ENCODE peak calls at places on chromosomes 13 and 19, in six cellular contexts. R is ureter, J is myocyte, G is aorta, E is GM04504, U is fibroblast of lung. L is an unnamed sample.
A peak's percentile ranks its signal among the peaks of the same experiment; 100 is the strongest.

GRCh38 chr13:74158028-74158427 is 23.8 kb upstream of the KLF12 start:
- DNase-seq in R (no peak), J (no peak), G (no peak), E (no peak), U (peak; percentile 8), L (no peak)

GRCh38 chr13:50584856-50585580 is 258.5 kb downstream of the DLEU7 start:
- DNase-seq in R (no peak), J (peak; percentile 55), G (no peak), E (no peak), U (no peak), L (no peak)

GRCh38 chr19:6065685-6066365 is 44.5 kb downstream of the RFX2 start:
- DNase-seq in R (no peak), J (peak; percentile 50), G (peak; percentile 73), E (no peak), U (peak; percentile 77), L (peak; percentile 35)

GRCh38 chr13:61795580-61795979 is 379.9 kb upstream of the PCDH20 start:
- DNase-seq in R (no peak), J (no peak), G (no peak), E (no peak), U (no peak), L (no peak)

GRCh38 chr13:80361883-80362327 is 21.0 kb upstream of the SPRY2 start:
- DNase-seq in R (no peak), J (peak; percentile 25), G (no peak), E (no peak), U (no peak), L (no peak)

GRCh38 chr19:57570707-57571106 is 8.0 kb downstream of the ZNF416 start:
- DNase-seq in R (no peak), J (no peak), G (no peak), E (no peak), U (no peak), L (no peak)

GRCh38 chr13:105087941-105088340 is 1447.5 kb downstream of the EFNB2 start:
- DNase-seq in R (no peak), J (no peak), G (no peak), E (no peak), U (no peak), L (no peak)

GRCh38 chr13:31930901-31931522 is 100.6 kb upstream of the FRY start:
- DNase-seq in R (no peak), J (no peak), G (no peak), E (no peak), U (peak; percentile 31), L (peak; percentile 13)

GRCh38 chr13:101231751-101232428 is 184.4 kb downstream of the NALCN start:
- DNase-seq in R (no peak), J (peak; percentile 44), G (no peak), E (peak; percentile 10), U (peak; percentile 47), L (peak; percentile 27)

GRCh38 chr13:20512042-20512683 is 13.5 kb downstream of the CRYL1 start:
- DNase-seq in R (no peak), J (no peak), G (no peak), E (no peak), U (no peak), L (no peak)

GRCh38 chr19:3319643-3320353 is 46.6 kb upstream of the NFIC start:
- DNase-seq in R (no peak), J (no peak), G (peak; percentile 28), E (no peak), U (peak; percentile 87), L (peak; percentile 63)

GRCh38 chr19:19594371-19594770 is 24.1 kb downstream of the PBX4 start:
- DNase-seq in R (no peak), J (no peak), G (no peak), E (no peak), U (no peak), L (no peak)

GRCh38 chr19:55179570-55180484 is at the start of gene SYT5:
- DNase-seq in R (no peak), J (peak; percentile 33), G (no peak), E (no peak), U (no peak), L (no peak)

GRCh38 chr19:42281175-42282035 is 12.4 kb downstream of the CIC start:
- DNase-seq in R (peak; percentile 84), J (peak; percentile 28), G (peak; percentile 82), E (no peak), U (peak; percentile 75), L (peak; percentile 68)

GRCh38 chr13:113318956-113319355 is 21.9 kb downstream of the LAMP1 start:
- DNase-seq in R (no peak), J (no peak), G (no peak), E (no peak), U (no peak), L (no peak)

GRCh38 chr13:47841131-47841530 is 159.9 kb downstream of the SUCLA2 start:
- DNase-seq in R (no peak), J (no peak), G (no peak), E (no peak), U (no peak), L (no peak)

GRCh38 chr13:33757713-33758112 is 60.2 kb upstream of the RFC3 start:
- DNase-seq in R (no peak), J (no peak), G (no peak), E (no peak), U (no peak), L (no peak)

GRCh38 chr13:42880241-42880640 is 98.9 kb downstream of the FAM216B start:
- DNase-seq in R (no peak), J (no peak), G (no peak), E (no peak), U (no peak), L (peak; percentile 86)

GRCh38 chr13:30002577-30002976 is 152.2 kb upstream of the UBL3 start:
- DNase-seq in R (no peak), J (no peak), G (no peak), E (peak; percentile 58), U (peak; percentile 93), L (peak; percentile 89)

GRCh38 chr19:14786421-14786851 is 8.1 kb upstream of the ADGRE2 start:
- DNase-seq in R (peak; percentile 41), J (peak; percentile 18), G (no peak), E (no peak), U (no peak), L (no peak)

GRCh38 chr19:6219147-6219525 is 60.6 kb downstream of the MLLT1 start:
- DNase-seq in R (no peak), J (no peak), G (no peak), E (no peak), U (no peak), L (no peak)

GRCh38 chr13:39036212-39036611 is 1.7 kb downstream of the PROSER1 start:
- DNase-seq in R (no peak), J (no peak), G (no peak), E (no peak), U (peak; percentile 36), L (peak; percentile 25)

GRCh38 chr13:38624822-38625221 is 62.1 kb upstream of the FREM2 start:
- DNase-seq in R (no peak), J (no peak), G (no peak), E (no peak), U (no peak), L (no peak)

GRCh38 chr19:9885077-9885552 is 50.0 kb downstream of the PIN1 start:
- DNase-seq in R (no peak), J (peak; percentile 89), G (peak; percentile 62), E (peak; percentile 18), U (peak; percentile 23), L (peak; percentile 65)

GRCh38 chr13:102771298-102772041 is 2.1 kb downstream of the TEX30 start:
- DNase-seq in R (no peak), J (no peak), G (no peak), E (no peak), U (no peak), L (no peak)

GRCh38 chr13:80337706-80338105 is 3.2 kb downstream of the SPRY2 start:
- DNase-seq in R (no peak), J (no peak), G (no peak), E (no peak), U (peak; percentile 33), L (peak; percentile 56)

GRCh38 chr19:1267441-1268391 is 1.4 kb upstream of the CIRBP start:
- DNase-seq in R (peak; percentile 50), J (no peak), G (peak; percentile 66), E (no peak), U (peak; percentile 58), L (no peak)

GRCh38 chr19:51644636-51645271 is 1.9 kb downstream of the SIGLEC14 start:
- DNase-seq in R (no peak), J (no peak), G (no peak), E (no peak), U (no peak), L (no peak)

GRCh38 chr13:31587696-31588266 is 151.5 kb upstream of the RXFP2 start:
- DNase-seq in R (no peak), J (peak; percentile 1), G (no peak), E (no peak), U (peak; percentile 2), L (peak; percentile 65)

GRCh38 chr13:25218011-25218410 is 45.9 kb upstream of the AMER2 start:
- DNase-seq in R (no peak), J (no peak), G (no peak), E (no peak), U (no peak), L (no peak)

GRCh38 chr13:23610966-23611486 is 40.8 kb downstream of the TNFRSF19 start:
- DNase-seq in R (no peak), J (peak; percentile 16), G (no peak), E (no peak), U (peak; percentile 69), L (peak; percentile 74)

GRCh38 chr13:85879014-85879413 is 79.8 kb upstream of the SLITRK6 start:
- DNase-seq in R (no peak), J (no peak), G (no peak), E (no peak), U (no peak), L (no peak)

GRCh38 chr13:99982741-99983400 is 1.3 kb downstream of the ZIC2 start:
- DNase-seq in R (no peak), J (no peak), G (peak; percentile 40), E (no peak), U (no peak), L (no peak)

GRCh38 chr19:50568321-50569022 is at the start of gene LRRC4B:
- DNase-seq in R (no peak), J (no peak), G (no peak), E (no peak), U (no peak), L (no peak)

GRCh38 chr19:54426291-54426918 is 11.1 kb downstream of the TTYH1 start:
- DNase-seq in R (no peak), J (no peak), G (no peak), E (no peak), U (no peak), L (no peak)

GRCh38 chr13:32669030-32669646 is 82.9 kb downstream of the PDS5B start:
- DNase-seq in R (no peak), J (peak; percentile 58), G (no peak), E (no peak), U (peak; percentile 55), L (peak; percentile 77)

GRCh38 chr19:53906211-53907192 is 2.6 kb upstream of the CACNG7 start:
- DNase-seq in R (no peak), J (peak; percentile 26), G (no peak), E (no peak), U (no peak), L (peak; percentile 23)

GRCh38 chr13:113063091-113063491 is 42.5 kb upstream of the F7 start:
- DNase-seq in R (no peak), J (no peak), G (peak; percentile 37), E (no peak), U (no peak), L (no peak)

GRCh38 chr13:105785436-105785835 is 750.0 kb downstream of the EFNB2 start:
- DNase-seq in R (no peak), J (no peak), G (no peak), E (no peak), U (no peak), L (no peak)